ENCODE peak calls at places on chromosomes 2 and 18, in nine cellular contexts. One of them, this sample, is unnamed.
A peak's percentile ranks its signal among the peaks of the same experiment; 100 is the strongest.

GRCh38 chr2:60602828-60603532 is 49.5 kb upstream of the BCL11A start:
- DNase-seq in foreskin fibroblast: no peak
- DNase-seq in T-cell: no peak
- DNase-seq in activated CD8-positive, alpha-beta memory T cell treated with anti-CD3 and anti-CD28 coated beads, Interleukin-2, amount 50 U/mL, for 4 hours: no peak
- DNase-seq in NCI-H1694: no peak
- DNase-seq in stimulated activated CD4-positive, alpha-beta T cell treated with anti-CD3 and anti-CD28 coated beads, Interleukin-2, amount 100 ng/mL, for 48 hours: no peak
- DNase-seq in CD8-positive, alpha-beta T cell: no peak
- DNase-seq in NAMALWA: no peak
- DNase-seq in body of pancreas: no peak
- DNase-seq in this sample: no peak

GRCh38 chr2:63818276-63818675 is 23.4 kb upstream of the UGP2 start:
- DNase-seq in stimulated activated CD4-positive, alpha-beta T cell treated with anti-CD3 and anti-CD28 coated beads, Interleukin-2, amount 100 ng/mL, for 48 hours: no peak
- DNase-seq in activated CD8-positive, alpha-beta memory T cell treated with anti-CD3 and anti-CD28 coated beads, Interleukin-2, amount 50 U/mL, for 4 hours: no peak
- DNase-seq in body of pancreas: no peak
- DNase-seq in T-cell: no peak
- DNase-seq in CD8-positive, alpha-beta T cell: no peak
- DNase-seq in NCI-H1694: no peak
- DNase-seq in NAMALWA: no peak
- DNase-seq in foreskin fibroblast: no peak
- DNase-seq in this sample: no peak

GRCh38 chr2:86685351-86685750 is 34.7 kb upstream of the RMND5A start:
- DNase-seq in NCI-H1694: no peak
- DNase-seq in T-cell: no peak
- DNase-seq in foreskin fibroblast: no peak
- DNase-seq in body of pancreas: no peak
- DNase-seq in CD8-positive, alpha-beta T cell: no peak
- DNase-seq in NAMALWA: no peak
- DNase-seq in stimulated activated CD4-positive, alpha-beta T cell treated with anti-CD3 and anti-CD28 coated beads, Interleukin-2, amount 100 ng/mL, for 48 hours: no peak
- DNase-seq in activated CD8-positive, alpha-beta memory T cell treated with anti-CD3 and anti-CD28 coated beads, Interleukin-2, amount 50 U/mL, for 4 hours: no peak
- DNase-seq in this sample: no peak

GRCh38 chr18:79798999-79799370 is 1.2 kb downstream of the KCNG2 start:
- DNase-seq in activated CD8-positive, alpha-beta memory T cell treated with anti-CD3 and anti-CD28 coated beads, Interleukin-2, amount 50 U/mL, for 4 hours: no peak
- DNase-seq in CD8-positive, alpha-beta T cell: no peak
- DNase-seq in body of pancreas: no peak
- DNase-seq in NCI-H1694: no peak
- DNase-seq in stimulated activated CD4-positive, alpha-beta T cell treated with anti-CD3 and anti-CD28 coated beads, Interleukin-2, amount 100 ng/mL, for 48 hours: no peak
- DNase-seq in foreskin fibroblast: no peak
- DNase-seq in T-cell: no peak
- DNase-seq in NAMALWA: no peak
- DNase-seq in this sample: no peak

GRCh38 chr2:217785544-217786045 is 217.2 kb downstream of the TNS1 start:
- DNase-seq in stimulated activated CD4-positive, alpha-beta T cell treated with anti-CD3 and anti-CD28 coated beads, Interleukin-2, amount 100 ng/mL, for 48 hours: peak; percentile 78
- DNase-seq in CD8-positive, alpha-beta T cell: peak; percentile 85
- DNase-seq in T-cell: peak; percentile 68
- DNase-seq in activated CD8-positive, alpha-beta memory T cell treated with anti-CD3 and anti-CD28 coated beads, Interleukin-2, amount 50 U/mL, for 4 hours: peak; percentile 73
- DNase-seq in NAMALWA: peak; percentile 67
- DNase-seq in foreskin fibroblast: peak; percentile 36
- DNase-seq in NCI-H1694: peak; percentile 76
- DNase-seq in body of pancreas: peak; percentile 87
- DNase-seq in this sample: peak; percentile 85

GRCh38 chr2:129766594-129766993 is 212.9 kb upstream of the RAB6C start:
- DNase-seq in activated CD8-positive, alpha-beta memory T cell treated with anti-CD3 and anti-CD28 coated beads, Interleukin-2, amount 50 U/mL, for 4 hours: no peak
- DNase-seq in T-cell: no peak
- DNase-seq in foreskin fibroblast: no peak
- DNase-seq in NAMALWA: no peak
- DNase-seq in stimulated activated CD4-positive, alpha-beta T cell treated with anti-CD3 and anti-CD28 coated beads, Interleukin-2, amount 100 ng/mL, for 48 hours: no peak
- DNase-seq in NCI-H1694: no peak
- DNase-seq in CD8-positive, alpha-beta T cell: no peak
- DNase-seq in body of pancreas: no peak
- DNase-seq in this sample: no peak

GRCh38 chr2:220334871-220335590 is 707.6 kb downstream of the SLC4A3 start:
- DNase-seq in NCI-H1694: no peak
- DNase-seq in T-cell: no peak
- DNase-seq in activated CD8-positive, alpha-beta memory T cell treated with anti-CD3 and anti-CD28 coated beads, Interleukin-2, amount 50 U/mL, for 4 hours: no peak
- DNase-seq in CD8-positive, alpha-beta T cell: no peak
- DNase-seq in NAMALWA: no peak
- DNase-seq in foreskin fibroblast: no peak
- DNase-seq in body of pancreas: no peak
- DNase-seq in stimulated activated CD4-positive, alpha-beta T cell treated with anti-CD3 and anti-CD28 coated beads, Interleukin-2, amount 100 ng/mL, for 48 hours: no peak
- DNase-seq in this sample: no peak

GRCh38 chr2:237227190-237227988 is 141.7 kb downstream of the COPS8 start:
- DNase-seq in body of pancreas: no peak
- DNase-seq in NAMALWA: no peak
- DNase-seq in foreskin fibroblast: peak; percentile 90
- DNase-seq in CD8-positive, alpha-beta T cell: no peak
- DNase-seq in stimulated activated CD4-positive, alpha-beta T cell treated with anti-CD3 and anti-CD28 coated beads, Interleukin-2, amount 100 ng/mL, for 48 hours: no peak
- DNase-seq in NCI-H1694: no peak
- DNase-seq in T-cell: no peak
- DNase-seq in activated CD8-positive, alpha-beta memory T cell treated with anti-CD3 and anti-CD28 coated beads, Interleukin-2, amount 50 U/mL, for 4 hours: no peak
- DNase-seq in this sample: peak; percentile 50

GRCh38 chr18:45517181-45517741 is 98.0 kb upstream of the SLC14A2 start:
- DNase-seq in T-cell: no peak
- DNase-seq in NAMALWA: no peak
- DNase-seq in foreskin fibroblast: no peak
- DNase-seq in CD8-positive, alpha-beta T cell: no peak
- DNase-seq in body of pancreas: peak; percentile 11
- DNase-seq in stimulated activated CD4-positive, alpha-beta T cell treated with anti-CD3 and anti-CD28 coated beads, Interleukin-2, amount 100 ng/mL, for 48 hours: no peak
- DNase-seq in NCI-H1694: no peak
- DNase-seq in activated CD8-positive, alpha-beta memory T cell treated with anti-CD3 and anti-CD28 coated beads, Interleukin-2, amount 50 U/mL, for 4 hours: no peak
- DNase-seq in this sample: no peak

GRCh38 chr2:127169066-127169660 is 50.9 kb downstream of the CYP27C1 start:
- DNase-seq in NCI-H1694: no peak
- DNase-seq in activated CD8-positive, alpha-beta memory T cell treated with anti-CD3 and anti-CD28 coated beads, Interleukin-2, amount 50 U/mL, for 4 hours: no peak
- DNase-seq in CD8-positive, alpha-beta T cell: peak; percentile 27
- DNase-seq in stimulated activated CD4-positive, alpha-beta T cell treated with anti-CD3 and anti-CD28 coated beads, Interleukin-2, amount 100 ng/mL, for 48 hours: no peak
- DNase-seq in body of pancreas: no peak
- DNase-seq in T-cell: no peak
- DNase-seq in foreskin fibroblast: no peak
- DNase-seq in NAMALWA: no peak
- DNase-seq in this sample: no peak

GRCh38 chr2:219174146-219174545 is 2.6 kb downstream of the CNPPD1 start:
- DNase-seq in stimulated activated CD4-positive, alpha-beta T cell treated with anti-CD3 and anti-CD28 coated beads, Interleukin-2, amount 100 ng/mL, for 48 hours: no peak
- DNase-seq in CD8-positive, alpha-beta T cell: no peak
- DNase-seq in T-cell: no peak
- DNase-seq in NCI-H1694: no peak
- DNase-seq in foreskin fibroblast: no peak
- DNase-seq in NAMALWA: no peak
- DNase-seq in activated CD8-positive, alpha-beta memory T cell treated with anti-CD3 and anti-CD28 coated beads, Interleukin-2, amount 50 U/mL, for 4 hours: no peak
- DNase-seq in body of pancreas: no peak
- DNase-seq in this sample: no peak

GRCh38 chr2:42196070-42196402 is 26.9 kb downstream of the EML4 start:
- DNase-seq in NCI-H1694: no peak
- DNase-seq in CD8-positive, alpha-beta T cell: no peak
- DNase-seq in NAMALWA: no peak
- DNase-seq in stimulated activated CD4-positive, alpha-beta T cell treated with anti-CD3 and anti-CD28 coated beads, Interleukin-2, amount 100 ng/mL, for 48 hours: no peak
- DNase-seq in activated CD8-positive, alpha-beta memory T cell treated with anti-CD3 and anti-CD28 coated beads, Interleukin-2, amount 50 U/mL, for 4 hours: no peak
- DNase-seq in T-cell: no peak
- DNase-seq in body of pancreas: no peak
- DNase-seq in foreskin fibroblast: no peak
- DNase-seq in this sample: no peak

GRCh38 chr2:163348843-163349395 is 386.9 kb downstream of the FIGN start:
- DNase-seq in NAMALWA: no peak
- DNase-seq in stimulated activated CD4-positive, alpha-beta T cell treated with anti-CD3 and anti-CD28 coated beads, Interleukin-2, amount 100 ng/mL, for 48 hours: no peak
- DNase-seq in T-cell: no peak
- DNase-seq in NCI-H1694: no peak
- DNase-seq in activated CD8-positive, alpha-beta memory T cell treated with anti-CD3 and anti-CD28 coated beads, Interleukin-2, amount 50 U/mL, for 4 hours: no peak
- DNase-seq in body of pancreas: no peak
- DNase-seq in CD8-positive, alpha-beta T cell: no peak
- DNase-seq in foreskin fibroblast: peak; percentile 79
- DNase-seq in this sample: peak; percentile 49

GRCh38 chr2:38750011-38750792 is 959 bp downstream of the SRSF7 start:
- DNase-seq in NAMALWA: peak; percentile 35
- DNase-seq in body of pancreas: peak; percentile 73
- DNase-seq in activated CD8-positive, alpha-beta memory T cell treated with anti-CD3 and anti-CD28 coated beads, Interleukin-2, amount 50 U/mL, for 4 hours: peak; percentile 56
- DNase-seq in T-cell: peak; percentile 48
- DNase-seq in foreskin fibroblast: peak; percentile 39
- DNase-seq in NCI-H1694: no peak
- DNase-seq in CD8-positive, alpha-beta T cell: peak; percentile 73
- DNase-seq in stimulated activated CD4-positive, alpha-beta T cell treated with anti-CD3 and anti-CD28 coated beads, Interleukin-2, amount 100 ng/mL, for 48 hours: peak; percentile 35
- DNase-seq in this sample: peak; percentile 60

GRCh38 chr2:26740890-26741302 is 23.2 kb upstream of the SLC35F6 start:
- DNase-seq in stimulated activated CD4-positive, alpha-beta T cell treated with anti-CD3 and anti-CD28 coated beads, Interleukin-2, amount 100 ng/mL, for 48 hours: no peak
- DNase-seq in foreskin fibroblast: no peak
- DNase-seq in activated CD8-positive, alpha-beta memory T cell treated with anti-CD3 and anti-CD28 coated beads, Interleukin-2, amount 50 U/mL, for 4 hours: no peak
- DNase-seq in body of pancreas: no peak
- DNase-seq in NAMALWA: no peak
- DNase-seq in T-cell: no peak
- DNase-seq in NCI-H1694: peak; percentile 57
- DNase-seq in CD8-positive, alpha-beta T cell: peak; percentile 52
- DNase-seq in this sample: no peak

GRCh38 chr2:160309585-160309984 is 109.5 kb upstream of the ITGB6 start:
- DNase-seq in activated CD8-positive, alpha-beta memory T cell treated with anti-CD3 and anti-CD28 coated beads, Interleukin-2, amount 50 U/mL, for 4 hours: no peak
- DNase-seq in foreskin fibroblast: peak; percentile 51
- DNase-seq in body of pancreas: no peak
- DNase-seq in T-cell: no peak
- DNase-seq in NAMALWA: no peak
- DNase-seq in CD8-positive, alpha-beta T cell: no peak
- DNase-seq in stimulated activated CD4-positive, alpha-beta T cell treated with anti-CD3 and anti-CD28 coated beads, Interleukin-2, amount 100 ng/mL, for 48 hours: no peak
- DNase-seq in NCI-H1694: no peak
- DNase-seq in this sample: no peak

GRCh38 chr2:64838817-64839216 is 150.4 kb upstream of the SLC1A4 start:
- DNase-seq in activated CD8-positive, alpha-beta memory T cell treated with anti-CD3 and anti-CD28 coated beads, Interleukin-2, amount 50 U/mL, for 4 hours: no peak
- DNase-seq in NCI-H1694: no peak
- DNase-seq in CD8-positive, alpha-beta T cell: no peak
- DNase-seq in foreskin fibroblast: peak; percentile 97
- DNase-seq in NAMALWA: no peak
- DNase-seq in body of pancreas: no peak
- DNase-seq in stimulated activated CD4-positive, alpha-beta T cell treated with anti-CD3 and anti-CD28 coated beads, Interleukin-2, amount 100 ng/mL, for 48 hours: no peak
- DNase-seq in T-cell: no peak
- DNase-seq in this sample: peak; percentile 78

GRCh38 chr2:149313512-149313972 is 16.8 kb upstream of the LYPD6 start:
- DNase-seq in foreskin fibroblast: peak; percentile 8
- DNase-seq in T-cell: no peak
- DNase-seq in NCI-H1694: peak; percentile 83
- DNase-seq in activated CD8-positive, alpha-beta memory T cell treated with anti-CD3 and anti-CD28 coated beads, Interleukin-2, amount 50 U/mL, for 4 hours: no peak
- DNase-seq in NAMALWA: peak; percentile 69
- DNase-seq in stimulated activated CD4-positive, alpha-beta T cell treated with anti-CD3 and anti-CD28 coated beads, Interleukin-2, amount 100 ng/mL, for 48 hours: no peak
- DNase-seq in body of pancreas: peak; percentile 57
- DNase-seq in CD8-positive, alpha-beta T cell: no peak
- DNase-seq in this sample: peak; percentile 28

GRCh38 chr2:54106631-54107454 is 8.6 kb upstream of the ACYP2 start:
- DNase-seq in stimulated activated CD4-positive, alpha-beta T cell treated with anti-CD3 and anti-CD28 coated beads, Interleukin-2, amount 100 ng/mL, for 48 hours: peak; percentile 13
- DNase-seq in CD8-positive, alpha-beta T cell: no peak
- DNase-seq in foreskin fibroblast: peak; percentile 50
- DNase-seq in NAMALWA: peak; percentile 85
- DNase-seq in activated CD8-positive, alpha-beta memory T cell treated with anti-CD3 and anti-CD28 coated beads, Interleukin-2, amount 50 U/mL, for 4 hours: peak; percentile 41
- DNase-seq in body of pancreas: peak; percentile 44
- DNase-seq in T-cell: peak; percentile 39
- DNase-seq in NCI-H1694: peak; percentile 81
- DNase-seq in this sample: peak; percentile 62

GRCh38 chr18:59833785-59834184 is 66.0 kb upstream of the PMAIP1 start:
- DNase-seq in NAMALWA: no peak
- DNase-seq in stimulated activated CD4-positive, alpha-beta T cell treated with anti-CD3 and anti-CD28 coated beads, Interleukin-2, amount 100 ng/mL, for 48 hours: no peak
- DNase-seq in activated CD8-positive, alpha-beta memory T cell treated with anti-CD3 and anti-CD28 coated beads, Interleukin-2, amount 50 U/mL, for 4 hours: no peak
- DNase-seq in NCI-H1694: no peak
- DNase-seq in foreskin fibroblast: no peak
- DNase-seq in body of pancreas: no peak
- DNase-seq in T-cell: no peak
- DNase-seq in CD8-positive, alpha-beta T cell: no peak
- DNase-seq in this sample: no peak

GRCh38 chr2:217356795-217357194 is 496.9 kb upstream of the TNP1 start:
- DNase-seq in T-cell: no peak
- DNase-seq in foreskin fibroblast: no peak
- DNase-seq in body of pancreas: no peak
- DNase-seq in CD8-positive, alpha-beta T cell: no peak
- DNase-seq in NAMALWA: no peak
- DNase-seq in stimulated activated CD4-positive, alpha-beta T cell treated with anti-CD3 and anti-CD28 coated beads, Interleukin-2, amount 100 ng/mL, for 48 hours: no peak
- DNase-seq in activated CD8-positive, alpha-beta memory T cell treated with anti-CD3 and anti-CD28 coated beads, Interleukin-2, amount 50 U/mL, for 4 hours: no peak
- DNase-seq in NCI-H1694: no peak
- DNase-seq in this sample: no peak